ENCODE peak calls at places on chromosomes 1 and 21, in five cellular contexts. H is tibial artery; F is CD4-positive, alpha-beta T cell; T is neuronal stem cell; P is effector memory CD4-positive, alpha-beta T cell. Z is an unnamed sample.

GRCh38 chr1:109500886-109501285 is 7.0 kb downstream of the CYB561D1 start:
- DNase-seq in H (no peak), F (no peak), T (no peak), P (no peak), Z (no peak)

GRCh38 chr21:44273046-44273445 is 11.3 kb upstream of the DNMT3L start:
- DNase-seq in H (no peak), F (no peak), T (no peak), P (no peak), Z (no peak)

GRCh38 chr1:151908228-151908691 is 1.1 kb downstream of the THEM4 start:
- DNase-seq in H (no peak), F (no peak), T (no peak), P (no peak), Z (no peak)

GRCh38 chr1:233359431-233359830 is 31.9 kb downstream of the MAP3K21 start:
- DNase-seq in H (no peak), F (no peak), T (no peak), P (no peak), Z (no peak)

GRCh38 chr1:154178856-154179811 is 12.8 kb downstream of the TPM3 start:
- DNase-seq in H (no peak), F (no peak), T (no peak), P (no peak), Z (no peak)

GRCh38 chr1:53738205-53739108 is 507 bp downstream of the GLIS1 start:
- DNase-seq in H (no peak), F (no peak), T (no peak), P (no peak), Z (no peak)

GRCh38 chr1:40385437-40386310 is 12.1 kb downstream of the SMAP2 start:
- DNase-seq in H (no peak), F (peak; percentile 41), T (no peak), P (peak; percentile 64), Z (no peak)

GRCh38 chr1:236904874-236905741 is 99.1 kb downstream of the MT1HL1 start:
- DNase-seq in H (no peak), F (no peak), T (no peak), P (no peak), Z (no peak)

GRCh38 chr1:201903135-201903534 is 14.4 kb downstream of the SHISA4 start:
- DNase-seq in H (peak; percentile 86), F (no peak), T (no peak), P (no peak), Z (no peak)

GRCh38 chr1:235442788-235443429 is 61.3 kb downstream of the B3GALNT2 start:
- DNase-seq in H (no peak), F (no peak), T (no peak), P (no peak), Z (no peak)

GRCh38 chr1:154884868-154885706 is 15.0 kb upstream of the KCNN3 start:
- DNase-seq in H (no peak), F (no peak), T (no peak), P (no peak), Z (no peak)

GRCh38 chr1:50110656-50111055 is 1.9 kb downstream of the ELAVL4 start:
- DNase-seq in H (no peak), F (no peak), T (peak; percentile 70), P (no peak), Z (no peak)

GRCh38 chr1:69739181-69739580 is 171.5 kb downstream of the LRRC7 start:
- DNase-seq in H (no peak), F (no peak), T (no peak), P (no peak), Z (no peak)

GRCh38 chr1:154996966-154997701 is 3.7 kb downstream of the LENEP start:
- DNase-seq in H (no peak), F (no peak), T (no peak), P (no peak), Z (no peak)

GRCh38 chr1:230423936-230424335 is 2.2 kb downstream of the PGBD5 start:
- DNase-seq in H (no peak), F (no peak), T (no peak), P (no peak), Z (no peak)

GRCh38 chr1:147892731-147893214 is 9.8 kb upstream of the GJA8 start:
- DNase-seq in H (no peak), F (peak; percentile 8), T (no peak), P (no peak), Z (no peak)

GRCh38 chr1:228984107-228984506 is 248.8 kb downstream of the RHOU start:
- DNase-seq in H (no peak), F (no peak), T (no peak), P (no peak), Z (no peak)

GRCh38 chr21:45985471-45986315 is 4.1 kb downstream of the COL6A1 start:
- DNase-seq in H (peak; percentile 20), F (no peak), T (no peak), P (no peak), Z (no peak)

DNA sequence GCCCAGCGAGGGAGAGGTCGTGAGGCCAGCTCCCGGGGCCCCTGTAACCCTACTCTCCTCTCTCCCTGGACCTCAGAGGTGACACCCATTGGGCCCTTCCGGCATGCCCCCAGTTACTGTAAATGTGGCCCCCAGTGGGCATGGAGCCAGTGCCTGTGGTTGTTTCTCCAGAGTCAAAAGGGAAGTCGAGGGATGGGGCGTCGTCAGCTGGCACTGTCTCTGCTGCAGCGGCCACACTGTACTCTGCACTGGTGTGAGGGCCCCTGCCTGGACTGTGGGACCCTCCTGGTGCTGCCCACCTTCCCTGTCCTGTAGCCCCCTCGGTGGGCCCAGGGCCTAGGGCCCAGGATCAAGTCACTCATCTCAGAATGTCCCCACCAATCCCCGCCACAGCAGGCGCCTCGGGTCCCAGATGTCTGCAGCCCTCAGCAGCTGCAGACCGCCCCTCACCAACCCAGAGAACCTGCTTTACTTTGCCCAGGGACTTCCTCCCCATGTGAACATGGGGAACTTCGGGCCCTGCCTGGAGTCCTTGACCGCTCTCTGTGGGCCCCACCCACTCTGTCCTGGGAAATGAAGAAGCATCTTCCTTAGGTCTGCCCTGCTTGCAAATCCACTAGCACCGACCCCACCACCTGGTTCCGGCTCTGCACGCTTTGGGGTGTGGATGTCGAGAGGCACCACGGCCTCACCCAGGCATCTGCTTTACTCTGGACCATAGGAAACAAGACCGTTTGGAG is 23.7 kb upstream of the TNFRSF1B start:
- DNase-seq in H (peak; percentile 65), F (no peak), T (no peak), P (no peak), Z (no peak)
- H3K27ac ChIP-seq in H (peak overlapping the region; percentile 11), F (peak overlapping the region; percentile 8), T (no peak overlapping the region), P (no peak overlapping the region), Z (no peak overlapping the region)

GRCh38 chr1:63709267-63709828 is 64.5 kb upstream of the ROR1 start:
- DNase-seq in H (no peak), F (no peak), T (no peak), P (no peak), Z (no peak)

GRCh38 chr1:63703661-63704060 is 70.2 kb upstream of the ROR1 start:
- DNase-seq in H (no peak), F (no peak), T (no peak), P (no peak), Z (no peak)

GRCh38 chr1:63701187-63701586 is 72.6 kb upstream of the ROR1 start:
- DNase-seq in H (no peak), F (no peak), T (no peak), P (no peak), Z (no peak)

GRCh38 chr1:63705058-63705457 is 68.8 kb upstream of the ROR1 start:
- DNase-seq in H (no peak), F (no peak), T (no peak), P (no peak), Z (no peak)

GRCh38 chr1:63704443-63704842 is 69.4 kb upstream of the ROR1 start:
- DNase-seq in H (no peak), F (no peak), T (no peak), P (no peak), Z (no peak)
- H3K27ac ChIP-seq in H (peak overlapping the region; percentile 88), F (no peak overlapping the region), T (no peak overlapping the region), P (no peak overlapping the region), Z (no peak overlapping the region)

GRCh38 chr1:20829531-20829930 is 42.4 kb upstream of the HP1BP3 start:
- DNase-seq in H (no peak), F (no peak), T (no peak), P (no peak), Z (no peak)
- H3K27ac ChIP-seq in H (no peak overlapping the region), F (no peak overlapping the region), T (no peak overlapping the region), P (no peak overlapping the region), Z (no peak overlapping the region)

DNA sequence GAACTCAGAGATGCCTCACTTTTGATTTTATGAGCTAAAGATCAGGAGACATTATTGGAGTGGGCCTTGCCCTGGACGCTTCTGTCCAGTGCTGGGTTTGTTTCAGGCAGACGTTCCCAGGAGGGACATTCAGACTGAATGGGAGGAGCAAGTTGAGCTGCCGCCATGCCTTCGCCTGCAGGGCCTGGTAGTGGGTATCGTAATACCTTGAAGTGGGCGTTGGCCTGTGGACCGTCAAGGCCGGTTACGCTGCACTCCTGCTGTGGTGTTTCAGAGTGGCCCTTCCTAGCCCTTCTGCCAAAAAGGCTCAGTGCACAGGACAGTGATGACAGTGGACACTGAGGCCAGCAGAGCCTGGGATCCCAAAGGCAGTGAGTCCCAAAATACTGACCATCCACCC is 1.6 kb downstream of the FAM3B start:
- DNase-seq in H (no peak), F (no peak), T (no peak), P (no peak), Z (no peak)
- H3K27ac ChIP-seq in H (no peak overlapping the region), F (no peak overlapping the region), T (no peak overlapping the region), P (no peak overlapping the region), Z (no peak overlapping the region)

Z was measured in CD8-positive, alpha-beta T cell.